ENCODE peak calls at places on chromosome 10, in eight cellular contexts. S is HCT116, M is Panc1, L is A549, D is GM12878, W is HepG2, T is SK-N-SH, R is GM23338. F is an unnamed sample.

GRCh38 chr10:57657164-57657765 is 610.4 kb downstream of the IPMK start:
- DNase-seq in S (peak), M (peak), L (peak), D (no peak), W (peak), T (peak), R (peak), F (peak)

GRCh38 chr10:116722736-116723427 is 19.5 kb downstream of the HSPA12A start:
- DNase-seq in S (no peak), M (no peak), L (no peak), D (no peak), W (no peak), T (peak), R (no peak), F (no peak)

GRCh38 chr10:132588301-132589013 is 50.9 kb downstream of the INPP5A start:
- DNase-seq in S (no peak), M (no peak), L (no peak), D (no peak), W (no peak), T (no peak), R (no peak), F (peak)

GRCh38 chr10:74027702-74028101 is 29.8 kb downstream of the VCL start:
- DNase-seq in S (no peak), M (no peak), L (no peak), D (no peak), W (no peak), T (no peak), R (no peak), F (no peak)

GRCh38 chr10:50585921-50586739 is 37.6 kb downstream of the SGMS1 start:
- DNase-seq in S (peak), M (no peak), L (peak), D (no peak), W (no peak), T (no peak), R (no peak), F (peak)

GRCh38 chr10:86107131-86107530 is 259.5 kb downstream of the GRID1 start:
- DNase-seq in S (no peak), M (no peak), L (no peak), D (no peak), W (no peak), T (no peak), R (no peak), F (no peak)

GRCh38 chr10:116364808-116365207 is 40.6 kb downstream of the CCDC172 start:
- DNase-seq in S (no peak), M (no peak), L (no peak), D (no peak), W (no peak), T (no peak), R (no peak), F (no peak)

GRCh38 chr10:80200259-80200658 is 5.1 kb downstream of the ANXA11 start:
- DNase-seq in S (no peak), M (no peak), L (no peak), D (no peak), W (no peak), T (no peak), R (no peak), F (no peak)

GRCh38 chr10:133359554-133359971 is 1.7 kb upstream of the FUOM start:
- DNase-seq in S (no peak), M (no peak), L (no peak), D (no peak), W (peak), T (peak), R (no peak), F (no peak)

GRCh38 chr10:76037531-76037930 is 606.1 kb downstream of the LRMDA start:
- DNase-seq in S (no peak), M (no peak), L (no peak), D (no peak), W (no peak), T (no peak), R (no peak), F (no peak)

GRCh38 chr10:132690401-132690800 is 95.5 kb downstream of the NKX6-2 start:
- DNase-seq in S (no peak), M (no peak), L (no peak), D (no peak), W (no peak), T (no peak), R (no peak), F (no peak)

GRCh38 chr10:77195101-77195500 is 442.5 kb downstream of the KCNMA1 start:
- DNase-seq in S (no peak), M (peak), L (peak), D (no peak), W (no peak), T (no peak), R (no peak), F (no peak)

GRCh38 chr10:26024303-26024702 is 90.3 kb downstream of the MYO3A start:
- DNase-seq in S (no peak), M (no peak), L (no peak), D (no peak), W (no peak), T (no peak), R (no peak), F (no peak)

GRCh38 chr10:88149906-88150305 is 286.5 kb downstream of the PTEN start:
- DNase-seq in S (no peak), M (no peak), L (peak), D (no peak), W (no peak), T (no peak), R (no peak), F (no peak)

DNA sequence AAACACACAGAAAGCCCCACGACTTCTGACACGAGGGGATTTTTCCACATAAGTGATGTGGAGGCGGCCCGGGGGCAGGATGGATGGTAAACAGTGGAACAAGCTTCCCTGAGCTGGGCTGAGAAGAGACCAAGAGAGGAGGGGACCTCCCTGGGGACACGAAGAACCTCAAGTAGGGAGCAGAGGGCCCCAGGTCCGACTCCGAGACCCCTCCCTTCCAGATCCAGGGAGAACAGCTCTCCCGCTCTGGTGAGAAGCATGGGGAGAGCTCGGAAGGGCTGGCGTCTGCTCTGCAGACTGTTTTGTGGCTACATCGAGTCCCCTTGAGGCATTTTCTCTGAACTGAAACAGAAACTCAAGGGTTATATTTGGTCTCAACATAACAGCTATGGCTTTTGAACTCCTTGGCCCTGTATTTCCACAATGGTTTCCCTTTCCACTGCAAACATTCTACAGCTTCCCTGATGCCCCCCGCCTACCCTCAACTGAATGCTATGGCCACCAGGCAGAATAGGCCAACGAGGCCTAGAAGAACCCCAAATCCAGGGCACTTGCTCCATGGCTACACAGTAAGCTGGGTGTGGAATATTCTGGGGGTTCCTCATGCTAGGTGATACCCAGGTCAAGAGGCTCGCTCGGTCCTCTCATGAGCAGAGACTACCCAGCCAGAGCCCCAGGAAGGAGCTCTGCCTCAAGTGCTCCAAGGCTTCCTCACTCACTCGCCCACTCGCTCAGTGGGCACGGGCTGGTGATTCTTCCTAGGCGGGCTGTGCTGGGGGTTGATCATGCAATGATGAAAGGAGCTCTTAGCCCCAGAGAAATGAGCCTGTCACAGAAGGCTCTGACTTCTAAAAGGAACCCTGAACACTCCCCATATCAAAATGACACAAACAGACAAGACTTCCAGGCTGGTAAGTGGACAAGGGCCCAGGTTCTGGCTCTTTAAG is 47.5 kb downstream of the FAM53B start:
- DNase-seq in S (no peak), M (no peak), L (no peak), D (peak), W (no peak), T (no peak), R (no peak), F (no peak)
- TF ChIP-seq REST in S (no peak), M (no peak), L (no peak), D (no peak), W (no peak), T (no peak), R (no peak), F (no peak)

GRCh38 chr10:118926018-118926417 is 103.5 kb upstream of the NANOS1 start:
- DNase-seq in S (no peak), M (no peak), L (no peak), D (no peak), W (no peak), T (no peak), R (no peak), F (no peak)
- TF ChIP-seq REST in S (no peak), M (no peak), L (no peak), D (no peak), W (no peak), T (no peak), R (no peak), F (no peak)

DNA sequence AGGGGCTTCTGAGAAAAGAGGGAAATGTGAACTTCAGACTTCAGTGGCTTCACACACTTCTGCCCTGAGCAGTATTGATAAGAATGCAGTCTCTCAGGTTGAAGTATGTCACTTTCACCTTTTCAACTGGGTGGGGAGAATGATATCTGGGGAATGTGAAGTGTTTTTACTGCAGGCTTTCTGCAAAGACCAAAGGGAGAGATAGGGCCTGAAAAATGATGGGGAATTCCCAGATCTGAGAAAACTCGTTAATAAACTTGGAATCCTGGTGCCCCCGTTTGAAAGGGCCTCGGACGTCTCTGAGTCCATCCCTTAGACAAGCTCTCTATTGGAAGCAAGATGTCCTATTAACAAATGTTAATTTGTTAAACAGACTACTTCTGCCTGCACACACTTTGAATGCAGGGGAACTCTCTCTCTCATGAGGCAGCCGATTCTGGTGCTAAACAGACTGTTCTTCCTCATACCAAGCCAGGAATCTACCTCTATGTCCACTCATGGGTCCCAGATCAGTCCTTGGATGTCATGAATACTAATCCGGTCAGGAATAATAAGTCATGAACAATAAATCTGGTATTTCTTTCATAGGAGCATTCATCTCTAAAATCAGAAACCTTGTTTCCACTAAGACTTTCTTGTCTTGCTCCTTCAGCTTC is 193.6 kb downstream of the JCAD start:
- DNase-seq in S (peak), M (no peak), L (peak), D (no peak), W (no peak), T (no peak), R (no peak), F (no peak)
- TF ChIP-seq REST in S (no peak), M (no peak), L (no peak), D (no peak), W (no peak), T (no peak), R (no peak), F (no peak)

DNA sequence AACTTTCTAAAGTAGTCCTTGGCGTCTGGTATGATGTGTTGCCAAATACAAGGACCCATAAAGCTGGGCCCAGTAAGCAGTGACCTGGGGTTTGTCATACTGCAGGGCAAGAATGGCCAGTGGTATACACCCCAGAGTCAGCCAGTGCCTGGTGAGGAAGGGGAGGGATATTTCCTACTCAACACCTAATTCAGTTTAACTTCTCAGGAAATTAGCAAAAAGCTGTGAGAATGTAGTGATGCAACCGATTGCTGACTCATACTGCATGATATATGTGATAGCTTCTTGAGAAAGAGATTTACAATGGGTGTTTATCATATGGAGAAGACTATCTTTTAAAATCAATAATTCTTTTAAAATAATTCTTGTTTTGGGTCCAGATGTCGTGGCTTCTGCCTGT is 889.3 kb upstream of the CELF2 start:
- DNase-seq in S (no peak), M (no peak), L (no peak), D (no peak), W (no peak), T (no peak), R (no peak), F (no peak)
- TF ChIP-seq REST in S (no peak), M (no peak), L (no peak), D (no peak), W (no peak), T (no peak), R (no peak), F (no peak)

DNA sequence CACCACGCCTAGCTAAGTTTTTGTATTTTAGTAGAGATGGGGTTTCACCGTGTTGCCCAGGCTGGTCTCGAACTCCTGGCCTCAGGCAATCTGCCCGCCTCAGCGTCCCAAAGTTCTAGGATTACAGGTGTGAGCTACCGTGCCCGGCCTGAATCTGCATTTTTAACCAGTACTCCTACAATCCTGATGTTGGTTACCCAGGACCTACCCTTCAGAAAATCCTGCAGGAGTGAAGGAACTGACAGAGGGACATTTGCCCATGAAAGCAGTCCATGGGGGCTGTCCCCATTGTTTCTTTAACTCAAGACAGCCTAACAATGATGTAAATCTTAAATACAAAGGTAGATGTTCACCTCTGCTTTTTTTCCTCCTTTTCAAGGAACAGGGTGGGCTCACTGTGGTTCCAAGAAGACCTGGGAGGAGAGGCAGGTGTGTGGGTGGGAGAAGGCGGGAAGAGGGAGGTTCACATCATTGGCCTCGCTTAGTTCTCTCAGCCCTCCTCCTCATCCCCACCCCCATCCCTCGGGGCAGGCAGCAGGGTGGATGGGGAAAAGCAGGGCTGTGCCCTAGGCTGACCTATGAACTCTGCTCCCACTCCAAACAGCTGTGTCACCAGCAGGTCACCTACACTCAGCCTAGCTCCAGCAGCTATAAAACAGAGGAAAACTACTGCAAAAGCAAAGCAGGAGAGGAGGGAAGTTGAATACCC is 13.5 kb downstream of the LRRC20 start:
- DNase-seq in S (no peak), M (no peak), L (no peak), D (no peak), W (peak), T (no peak), R (peak), F (no peak)
- TF ChIP-seq REST in S (no peak), M (no peak), L (no peak), D (no peak), W (no peak), T (no peak), R (no peak), F (no peak)

DNA sequence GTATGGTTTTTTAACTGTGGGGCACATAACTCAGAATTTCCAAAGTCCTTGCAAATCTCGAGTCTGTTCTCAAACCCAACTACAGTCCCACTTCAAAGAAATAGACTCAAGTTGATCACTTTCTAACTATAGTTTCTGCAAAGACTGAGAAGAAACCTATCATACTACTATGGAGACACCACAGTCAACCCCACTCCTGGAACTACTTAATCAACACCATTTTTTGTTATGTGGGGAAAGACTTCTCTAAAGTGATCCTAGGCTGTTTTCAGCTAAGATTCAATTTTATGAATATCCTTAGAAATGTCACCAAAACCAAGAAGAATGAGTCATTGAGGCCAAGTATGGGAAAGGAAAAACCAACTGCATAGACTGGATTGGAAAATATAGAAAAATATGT is 198.8 kb downstream of the WDR11 start:
- DNase-seq in S (no peak), M (no peak), L (no peak), D (no peak), W (no peak), T (no peak), R (no peak), F (no peak)
- TF ChIP-seq REST in S (no peak), M (no peak), L (no peak), D (no peak), W (no peak), T (no peak), R (no peak), F (no peak)

F was measured in HL-60.